ENCODE peak calls at places on chromosome 15, in four cellular contexts. V is iPS DF 19.7, W is activated gamma-delta T cell treated with Interleukin-2 at 50 U/mL for 16 hours, J is AG10803. H is an unnamed sample.

GRCh38 chr15:97804950-97805349 is 155.6 kb upstream of the ARRDC4 start:
- DNase-seq in W (no peak), J (no peak), V (no peak), H (no peak)

GRCh38 chr15:42846647-42847046 is 73.9 kb downstream of the TTBK2 start:
- DNase-seq in W (no peak), V (no peak), J (no peak), H (no peak)

GRCh38 chr15:52464478-52464877 is 64.2 kb downstream of the MYO5A start:
- DNase-seq in V (no peak), J (no peak), W (no peak), H (no peak)

GRCh38 chr15:31279221-31280036 is 47.2 kb upstream of the KLF13 start:
- DNase-seq in W (no peak), J (no peak), V (no peak), H (peak)

GRCh38 chr15:25374143-25374542 is 64.7 kb downstream of the UBE3A start:
- DNase-seq in J (no peak), W (no peak), V (no peak), H (no peak)

GRCh38 chr15:32803631-32804030 is 85.8 kb downstream of the GREM1 start:
- DNase-seq in V (no peak), W (no peak), J (no peak), H (no peak)

GRCh38 chr15:49155834-49156627 is 632 bp upstream of the COPS2 start:
- DNase-seq in W (no peak), V (no peak), J (peak), H (no peak)

GRCh38 chr15:101482526-101483371 is 6.8 kb downstream of the PCSK6 start:
- DNase-seq in W (no peak), V (no peak), J (no peak), H (no peak)

GRCh38 chr15:70559223-70559823 is 204.0 kb downstream of the UACA start:
- DNase-seq in W (peak), J (peak), V (no peak), H (peak)

GRCh38 chr15:78392430-78392829 is 45.6 kb upstream of the IREB2 start:
- DNase-seq in V (no peak), J (no peak), W (no peak), H (no peak)

GRCh38 chr15:64754663-64755426 is 20.5 kb downstream of the RBPMS2 start:
- DNase-seq in W (no peak), V (no peak), J (no peak), H (no peak)